ENCODE peak calls at places on chromosome X, in eight cellular contexts. One of them, this sample, is unnamed.

GRCh38 chrX:10199212-10199611 is 42.4 kb downstream of the CLCN4 start:
- DNase-seq in GM12865: peak; percentile 20
- DNase-seq in ELF-1: no peak
- DNase-seq in ELR: peak; percentile 24
- DNase-seq in DND-41: no peak
- DNase-seq in T-helper 9 cell: no peak
- DNase-seq in testis: peak; percentile 19
- DNase-seq in iPS-NIHi11: no peak
- DNase-seq in this sample: no peak

GRCh38 chrX:39492495-39493162 is 605.1 kb downstream of the BCOR start:
- DNase-seq in GM12865: peak; percentile 45
- DNase-seq in ELF-1: no peak
- DNase-seq in ELR: no peak
- DNase-seq in DND-41: no peak
- DNase-seq in T-helper 9 cell: no peak
- DNase-seq in testis: peak; percentile 61
- DNase-seq in iPS-NIHi11: no peak
- DNase-seq in this sample: no peak

GRCh38 chrX:73817381-73818199 is 254.6 kb downstream of the CHIC1 start:
- DNase-seq in GM12865: no peak
- DNase-seq in ELF-1: no peak
- DNase-seq in ELR: peak; percentile 3
- DNase-seq in DND-41: no peak
- DNase-seq in T-helper 9 cell: no peak
- DNase-seq in testis: no peak
- DNase-seq in iPS-NIHi11: no peak
- DNase-seq in this sample: no peak

GRCh38 chrX:19649227-19650009 is 134.1 kb upstream of the MAP3K15 start:
- DNase-seq in GM12865: no peak
- DNase-seq in ELF-1: no peak
- DNase-seq in ELR: peak; percentile 48
- DNase-seq in DND-41: no peak
- DNase-seq in T-helper 9 cell: no peak
- DNase-seq in testis: no peak
- DNase-seq in iPS-NIHi11: no peak
- DNase-seq in this sample: no peak

GRCh38 chrX:7514871-7515599 is 327.9 kb upstream of the VCX start:
- DNase-seq in GM12865: no peak
- DNase-seq in ELF-1: no peak
- DNase-seq in ELR: peak; percentile 47
- DNase-seq in DND-41: no peak
- DNase-seq in T-helper 9 cell: no peak
- DNase-seq in testis: no peak
- DNase-seq in iPS-NIHi11: no peak
- DNase-seq in this sample: no peak

GRCh38 chrX:9995855-9996339 is 28.7 kb downstream of the CLDN34 start:
- DNase-seq in GM12865: peak; percentile 68
- DNase-seq in ELF-1: peak; percentile 91
- DNase-seq in ELR: peak; percentile 82
- DNase-seq in DND-41: peak; percentile 64
- DNase-seq in T-helper 9 cell: peak; percentile 85
- DNase-seq in testis: peak; percentile 89
- DNase-seq in iPS-NIHi11: peak; percentile 12
- DNase-seq in this sample: peak; percentile 73

GRCh38 chrX:11329016-11329415 is 35.8 kb downstream of the AMELX start:
- DNase-seq in GM12865: no peak
- DNase-seq in ELF-1: no peak
- DNase-seq in ELR: peak; percentile 66
- DNase-seq in DND-41: no peak
- DNase-seq in T-helper 9 cell: no peak
- DNase-seq in testis: no peak
- DNase-seq in iPS-NIHi11: no peak
- DNase-seq in this sample: no peak

GRCh38 chrX:9832811-9833210 is 46.6 kb downstream of the SHROOM2 start:
- DNase-seq in GM12865: peak; percentile 33
- DNase-seq in ELF-1: peak; percentile 70
- DNase-seq in ELR: no peak
- DNase-seq in DND-41: no peak
- DNase-seq in T-helper 9 cell: no peak
- DNase-seq in testis: no peak
- DNase-seq in iPS-NIHi11: no peak
- DNase-seq in this sample: peak; percentile 40

GRCh38 chrX:48939417-48940228 is 17.8 kb downstream of the OTUD5 start:
- DNase-seq in GM12865: peak; percentile 75
- DNase-seq in ELF-1: no peak
- DNase-seq in ELR: no peak
- DNase-seq in DND-41: no peak
- DNase-seq in T-helper 9 cell: no peak
- DNase-seq in testis: no peak
- DNase-seq in iPS-NIHi11: no peak
- DNase-seq in this sample: no peak

GRCh38 chrX:15854712-15855561 is at the start of gene AP1S2:
- DNase-seq in GM12865: peak; percentile 97
- DNase-seq in ELF-1: peak; percentile 99
- DNase-seq in ELR: peak; percentile 90
- DNase-seq in DND-41: peak; percentile 92
- DNase-seq in T-helper 9 cell: peak; percentile 98
- DNase-seq in testis: peak; percentile 92
- DNase-seq in iPS-NIHi11: peak; percentile 83
- DNase-seq in this sample: peak; percentile 98

GRCh38 chrX:39883664-39884063 is 214.1 kb downstream of the BCOR start:
- DNase-seq in GM12865: peak; percentile 54
- DNase-seq in ELF-1: no peak
- DNase-seq in ELR: no peak
- DNase-seq in DND-41: no peak
- DNase-seq in T-helper 9 cell: no peak
- DNase-seq in testis: no peak
- DNase-seq in iPS-NIHi11: no peak
- DNase-seq in this sample: no peak

GRCh38 chrX:50988649-50989048 is 78.1 kb downstream of the BMP15 start:
- DNase-seq in GM12865: peak; percentile 8
- DNase-seq in ELF-1: peak; percentile 35
- DNase-seq in ELR: peak; percentile 16
- DNase-seq in DND-41: peak; percentile 15
- DNase-seq in T-helper 9 cell: no peak
- DNase-seq in testis: peak; percentile 36
- DNase-seq in iPS-NIHi11: peak; percentile 12
- DNase-seq in this sample: no peak

GRCh38 chrX:104284407-104285000 is 29.8 kb upstream of the ESX1 start:
- DNase-seq in GM12865: no peak
- DNase-seq in ELF-1: no peak
- DNase-seq in ELR: no peak
- DNase-seq in DND-41: no peak
- DNase-seq in T-helper 9 cell: no peak
- DNase-seq in testis: no peak
- DNase-seq in iPS-NIHi11: no peak
- DNase-seq in this sample: no peak

GRCh38 chrX:2385224-2385623 is 115.6 kb downstream of the DHRSX start:
- DNase-seq in GM12865: no peak
- DNase-seq in ELF-1: no peak
- DNase-seq in ELR: peak; percentile 90
- DNase-seq in DND-41: no peak
- DNase-seq in T-helper 9 cell: no peak
- DNase-seq in testis: no peak
- DNase-seq in iPS-NIHi11: no peak
- DNase-seq in this sample: no peak

GRCh38 chrX:20217279-20217678 is 49.4 kb downstream of the RPS6KA3 start:
- DNase-seq in GM12865: no peak
- DNase-seq in ELF-1: no peak
- DNase-seq in ELR: peak; percentile 80
- DNase-seq in DND-41: no peak
- DNase-seq in T-helper 9 cell: no peak
- DNase-seq in testis: no peak
- DNase-seq in iPS-NIHi11: no peak
- DNase-seq in this sample: no peak

GRCh38 chrX:23333842-23334535 is 660 bp upstream of the PTCHD1 start:
- DNase-seq in GM12865: no peak
- DNase-seq in ELF-1: peak; percentile 70
- DNase-seq in ELR: no peak
- DNase-seq in DND-41: no peak
- DNase-seq in T-helper 9 cell: no peak
- DNase-seq in testis: peak; percentile 20
- DNase-seq in iPS-NIHi11: peak; percentile 45
- DNase-seq in this sample: peak; percentile 76

GRCh38 chrX:140572724-140573123 is 67.9 kb upstream of the SOX3 start:
- DNase-seq in GM12865: peak; percentile 49
- DNase-seq in ELF-1: peak; percentile 60
- DNase-seq in ELR: peak; percentile 59
- DNase-seq in DND-41: peak; percentile 5
- DNase-seq in T-helper 9 cell: no peak
- DNase-seq in testis: peak; percentile 49
- DNase-seq in iPS-NIHi11: peak; percentile 30
- DNase-seq in this sample: peak; percentile 52

GRCh38 chrX:44155126-44155525 is 181.9 kb upstream of the NDP start:
- DNase-seq in GM12865: no peak
- DNase-seq in ELF-1: no peak
- DNase-seq in ELR: no peak
- DNase-seq in DND-41: no peak
- DNase-seq in T-helper 9 cell: no peak
- DNase-seq in testis: no peak
- DNase-seq in iPS-NIHi11: no peak
- DNase-seq in this sample: no peak

GRCh38 chrX:23557070-23557469 is 110.2 kb upstream of the PRDX4 start:
- DNase-seq in GM12865: peak; percentile 74
- DNase-seq in ELF-1: peak; percentile 8
- DNase-seq in ELR: no peak
- DNase-seq in DND-41: no peak
- DNase-seq in T-helper 9 cell: no peak
- DNase-seq in testis: peak; percentile 64
- DNase-seq in iPS-NIHi11: no peak
- DNase-seq in this sample: no peak

GRCh38 chrX:29728639-29729038 is 486.7 kb upstream of the MAGEB2 start:
- DNase-seq in GM12865: no peak
- DNase-seq in ELF-1: no peak
- DNase-seq in ELR: peak; percentile 9
- DNase-seq in DND-41: no peak
- DNase-seq in T-helper 9 cell: no peak
- DNase-seq in testis: no peak
- DNase-seq in iPS-NIHi11: no peak
- DNase-seq in this sample: no peak

GRCh38 chrX:12987900-12988594 is 13.1 kb downstream of the TMSB4X start:
- DNase-seq in GM12865: no peak
- DNase-seq in ELF-1: no peak
- DNase-seq in ELR: no peak
- DNase-seq in DND-41: no peak
- DNase-seq in T-helper 9 cell: no peak
- DNase-seq in testis: no peak
- DNase-seq in iPS-NIHi11: no peak
- DNase-seq in this sample: no peak